ENCODE peak calls at places on chromosomes 11 and 22, in eight cellular contexts. A is testis, K is A549, I is heart left ventricle, V is upper lobe of left lung, W is esophagus squamous epithelium, H is spleen, L is right lobe of liver. S is an unnamed sample.

GRCh38 chr11:1829039-1829820 is 5.6 kb upstream of the SYT8 start:
- DNase-seq in H (no peak), W (no peak), V (no peak), A (no peak), L (no peak), K (no peak), I (peak), S (no peak)

GRCh38 chr11:114059278-114059983 is at the start of gene ZBTB16:
- DNase-seq in I (peak), W (no peak), V (peak), A (peak), L (peak), K (no peak), H (peak), S (peak)

GRCh38 chr11:35859311-35859710 is 84.6 kb upstream of the LDLRAD3 start:
- DNase-seq in H (no peak), K (no peak), I (no peak), W (no peak), A (no peak), L (no peak), V (no peak), S (no peak)

GRCh38 chr11:128965485-128965884 is 22.8 kb upstream of the TP53AIP1 start:
- DNase-seq in V (no peak), H (no peak), K (no peak), A (no peak), W (no peak), L (no peak), I (no peak), S (no peak)

GRCh38 chr22:20624161-20624616 is 116.8 kb downstream of the MED15 start:
- DNase-seq in A (no peak), V (no peak), W (no peak), L (no peak), I (no peak), K (no peak), H (no peak), S (no peak)

GRCh38 chr11:5605849-5606248 is 9.4 kb downstream of the TRIM6 start:
- DNase-seq in I (no peak), A (no peak), K (no peak), H (no peak), W (no peak), L (no peak), V (no peak), S (no peak)

GRCh38 chr11:7597620-7598019 is 75.7 kb downstream of the CYB5R2 start:
- DNase-seq in H (no peak), L (no peak), I (no peak), A (no peak), V (no peak), K (no peak), W (no peak), S (peak)

GRCh38 chr11:43505171-43505570 is 146.5 kb downstream of the TTC17 start:
- DNase-seq in V (no peak), H (no peak), A (no peak), K (no peak), L (no peak), W (no peak), I (no peak), S (no peak)

GRCh38 chr11:127003260-127003981 is 2.9 kb upstream of the KIRREL3 start:
- DNase-seq in A (peak), H (no peak), K (peak), L (peak), I (no peak), V (peak), W (no peak), S (peak)

GRCh38 chr22:47369431-47370015 is 607.1 kb downstream of the TBC1D22A start:
- DNase-seq in L (peak), W (no peak), H (no peak), K (no peak), I (no peak), V (no peak), A (peak), S (no peak)

GRCh38 chr22:32618461-32619140 is 144.0 kb downstream of the FBXO7 start:
- DNase-seq in K (no peak), A (peak), I (peak), V (no peak), L (peak), W (no peak), H (peak), S (no peak)

GRCh38 chr11:61425367-61426131 is 4.2 kb downstream of the CPSF7 start:
- DNase-seq in I (no peak), H (no peak), A (no peak), L (no peak), V (no peak), K (no peak), W (no peak), S (no peak)

GRCh38 chr22:32203181-32204105 is 1.4 kb downstream of the RFPL2 start:
- DNase-seq in I (no peak), K (peak), W (no peak), A (no peak), V (peak), H (no peak), L (no peak), S (no peak)

GRCh38 chr11:118834428-118835028 is 43.6 kb upstream of the DDX6 start:
- DNase-seq in A (no peak), W (no peak), L (peak), I (no peak), K (no peak), H (no peak), V (no peak), S (no peak)

GRCh38 chr11:2801711-2802388 is 83.7 kb downstream of the CDKN1C start:
- DNase-seq in L (no peak), I (peak), A (peak), V (peak), K (no peak), W (no peak), H (peak), S (no peak)

GRCh38 chr11:129234978-129235377 is 42.9 kb upstream of the ARHGAP32 start:
- DNase-seq in I (no peak), V (no peak), W (no peak), A (no peak), H (no peak), K (no peak), L (no peak), S (no peak)

GRCh38 chr11:72741429-72741833 is 10.8 kb downstream of the ARAP1 start:
- DNase-seq in I (no peak), A (peak), W (no peak), H (peak), L (no peak), K (no peak), V (no peak), S (no peak)

GRCh38 chr11:102226702-102227101 is 90.6 kb upstream of the BIRC3 start:
- DNase-seq in I (no peak), K (no peak), V (no peak), A (no peak), L (no peak), W (no peak), H (no peak), S (no peak)
- H3K4me3 ChIP-seq in I (no peak), K (no peak), V (no peak), A (no peak), L (no peak), W (no peak), H (no peak), S (no peak)

GRCh38 chr11:112786196-112786595 is 175.0 kb upstream of the NCAM1 start:
- DNase-seq in V (no peak), K (no peak), H (no peak), L (no peak), W (no peak), I (no peak), A (no peak), S (no peak)

GRCh38 chr11:112783945-112784322 is 177.3 kb upstream of the NCAM1 start:
- DNase-seq in H (no peak), L (no peak), A (no peak), I (no peak), V (no peak), W (no peak), K (no peak), S (no peak)

GRCh38 chr11:112785104-112785503 is 176.1 kb upstream of the NCAM1 start:
- DNase-seq in A (no peak), H (no peak), K (no peak), L (no peak), V (no peak), W (no peak), I (peak), S (no peak)

GRCh38 chr11:112785717-112786116 is 175.5 kb upstream of the NCAM1 start:
- DNase-seq in L (no peak), V (no peak), W (no peak), H (no peak), A (no peak), K (no peak), I (peak), S (no peak)

DNA sequence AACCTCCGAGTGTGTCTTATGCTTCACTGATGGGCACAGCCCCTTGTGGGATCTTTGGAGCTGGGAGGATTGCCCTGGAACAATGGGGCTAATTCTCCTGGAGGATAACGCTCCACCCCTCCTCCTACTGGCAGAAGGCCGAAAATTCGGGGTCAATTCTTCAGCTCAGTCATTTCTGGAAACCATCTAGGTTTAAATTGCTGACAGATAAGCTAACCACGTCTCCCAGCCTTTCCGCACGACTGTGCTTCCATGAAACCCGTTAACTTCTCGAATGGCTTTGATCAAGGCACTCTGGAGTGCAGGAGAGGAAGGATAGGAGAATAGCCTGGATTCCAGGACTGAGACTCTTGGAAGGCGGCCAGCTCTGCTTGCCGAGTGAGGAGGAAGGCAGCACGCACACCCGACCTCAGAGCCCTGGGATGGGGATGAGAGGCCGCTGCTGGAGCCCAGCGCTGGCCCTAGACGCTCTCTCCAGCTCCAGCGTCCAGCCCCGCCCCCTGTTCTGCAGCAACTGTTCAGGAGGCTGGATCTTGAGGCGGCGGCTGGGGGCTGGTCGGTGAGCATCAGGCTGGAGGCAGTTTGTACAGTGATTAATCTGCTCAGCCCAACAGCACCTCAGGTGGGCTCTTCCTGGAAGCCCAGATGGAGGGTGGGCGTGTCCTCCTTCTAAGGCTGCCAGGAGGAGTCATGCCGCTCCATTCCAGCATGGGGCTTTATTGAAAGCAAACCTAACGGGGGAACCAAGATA is 176.7 kb upstream of the NCAM1 start:
- DNase-seq in W (no peak), V (peak), K (no peak), H (no peak), L (peak), A (peak), I (peak), S (peak)
- TF ChIP-seq POLR2A in W (no peak), V (no peak), K (no peak), H (no peak), L (no peak), A (no peak), I (no peak), S (no peak)

GRCh38 chr22:38469306-38469781 is 1.4 kb downstream of the KDELR3 start:
- DNase-seq in L (no peak), A (no peak), H (peak), I (no peak), V (no peak), K (no peak), W (no peak), S (no peak)

GRCh38 chr22:38467438-38467903 is 425 bp upstream of the KDELR3 start:
- DNase-seq in V (peak), K (no peak), A (no peak), L (no peak), I (no peak), H (peak), W (no peak), S (no peak)

GRCh38 chr22:38468761-38469305 is 937 bp downstream of the KDELR3 start:
- DNase-seq in L (no peak), K (no peak), H (peak), V (peak), A (no peak), W (no peak), I (no peak), S (no peak)

GRCh38 chr22:38465673-38466490 is 2.0 kb upstream of the KDELR3 start:
- DNase-seq in H (peak), W (no peak), I (no peak), V (no peak), A (no peak), K (no peak), L (no peak), S (no peak)

DNA sequence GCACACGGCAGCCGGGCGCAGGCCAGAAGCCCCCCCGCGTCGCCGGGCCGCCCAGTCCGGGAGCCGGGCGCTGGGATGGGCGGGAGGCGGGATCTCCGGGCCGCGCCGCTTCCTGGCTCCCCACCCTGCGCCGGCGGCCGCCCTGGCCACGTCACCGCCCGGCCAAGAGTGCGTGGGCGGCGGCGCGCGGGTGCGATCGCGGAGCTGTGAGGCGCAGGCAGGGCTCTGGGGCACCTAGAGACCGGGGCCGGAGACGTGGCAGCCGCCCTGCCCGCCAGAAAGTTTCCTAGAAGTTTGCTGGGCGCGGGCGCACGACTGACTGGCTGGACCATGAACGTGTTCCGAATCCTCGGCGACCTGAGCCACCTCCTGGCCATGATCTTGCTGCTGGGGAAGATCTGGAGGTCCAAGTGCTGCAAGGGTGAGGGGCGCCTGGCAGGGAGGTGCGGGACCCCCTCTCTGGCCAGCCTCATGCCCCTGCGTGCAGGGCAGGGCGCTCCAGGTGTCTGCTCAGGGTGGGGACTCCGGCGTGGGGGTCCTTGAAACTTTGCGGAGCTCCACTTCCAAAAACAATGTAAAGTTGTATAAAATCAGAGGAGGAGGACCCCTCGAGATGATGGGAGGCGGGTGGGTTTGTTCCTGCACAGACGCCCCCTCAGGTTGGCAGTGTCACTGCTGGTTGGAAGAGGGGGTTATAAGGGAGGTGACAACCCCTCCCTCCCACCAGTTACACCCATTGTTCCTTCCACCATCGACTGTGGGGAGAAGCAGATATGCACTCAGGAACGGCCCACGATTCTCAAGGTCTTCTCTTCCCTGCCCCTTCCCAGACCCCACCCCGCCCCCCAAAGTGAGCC is at the start of gene KDELR3:
- DNase-seq in V (peak), K (peak), A (peak), H (peak), I (peak), L (peak), W (no peak), S (peak)
- H3K4me3 ChIP-seq in V (peak), K (peak), A (peak), H (peak), I (peak), L (peak), W (peak), S (peak)

DNA sequence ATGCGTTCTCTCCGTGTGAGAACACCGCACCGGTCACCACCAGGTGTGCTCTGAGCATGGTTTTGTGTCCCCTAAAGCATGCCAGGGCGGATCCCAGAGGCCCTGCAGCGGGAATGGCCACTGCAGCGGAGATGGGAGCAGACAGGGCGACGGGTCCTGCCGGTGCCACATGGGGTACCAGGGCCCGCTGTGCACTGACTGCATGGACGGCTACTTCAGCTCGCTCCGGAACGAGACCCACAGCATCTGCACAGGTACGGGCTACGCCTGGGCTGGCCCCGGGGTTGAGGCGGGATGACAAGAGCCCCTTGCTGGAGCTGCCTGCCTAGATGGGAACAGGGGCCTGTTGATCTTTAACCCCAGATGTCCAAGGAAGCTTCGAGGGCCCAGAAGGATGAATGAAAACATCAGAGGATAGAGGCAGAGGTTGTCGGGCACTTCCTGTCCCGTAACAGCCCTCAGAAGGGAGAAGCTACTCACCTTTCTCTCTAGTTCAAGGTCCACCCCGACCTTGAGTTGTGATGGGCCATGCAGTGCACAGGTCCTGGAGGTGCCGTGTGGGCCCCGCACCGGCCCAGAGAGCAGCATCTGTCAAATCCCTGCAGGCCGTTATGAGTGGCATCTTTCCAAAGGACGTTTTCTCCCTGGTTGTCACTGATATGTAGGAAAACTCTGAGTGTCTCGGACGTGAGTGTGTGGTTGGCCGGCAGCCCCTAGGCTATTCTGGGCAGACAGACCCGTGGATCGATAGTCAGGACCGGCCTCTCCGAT is 3.3 kb downstream of the CRELD2 start:
- DNase-seq in W (no peak), L (no peak), H (peak), V (peak), K (no peak), I (no peak), A (no peak), S (no peak)
- TF ChIP-seq POLR2A in W (no peak), L (no peak), H (no peak), V (no peak), K (no peak), I (no peak), A (no peak), S (no peak)

DNA sequence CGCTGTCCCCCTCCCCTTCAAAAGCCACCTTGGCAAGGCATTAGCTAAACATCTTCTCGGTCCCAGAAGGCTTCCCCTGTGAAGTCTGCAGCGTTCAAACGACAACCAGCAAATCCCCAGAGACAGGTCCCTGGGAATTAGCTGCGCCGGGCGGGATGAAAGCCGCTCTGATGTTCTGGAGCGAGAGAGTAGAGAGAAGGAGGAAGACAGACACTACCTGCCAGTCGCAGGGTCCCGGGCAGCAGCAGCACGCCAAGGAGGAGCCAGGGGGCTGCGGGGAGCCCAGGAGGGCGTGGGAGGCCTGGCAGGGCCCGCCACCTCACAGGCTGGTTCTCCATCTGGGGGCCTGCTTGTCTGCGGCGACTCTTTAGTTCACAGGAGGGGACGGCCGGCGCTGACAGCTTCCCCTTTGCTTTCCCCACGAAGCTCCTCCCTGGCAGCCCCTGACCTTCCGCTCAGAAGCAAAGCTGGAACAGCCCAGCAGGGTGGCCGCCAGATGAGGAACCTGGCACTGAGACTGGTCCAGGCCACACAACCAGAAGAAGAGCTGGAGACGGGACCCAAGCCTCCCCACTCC is at the start of gene NFAM1:
- DNase-seq in A (no peak), I (peak), V (peak), K (no peak), L (peak), H (peak), W (no peak), S (no peak)
- H3K4me3 ChIP-seq in A (peak), I (peak), V (peak), K (no peak), L (peak), H (peak), W (peak), S (no peak)

GRCh38 chr11:3855808-3856491 is 486 bp downstream of the STIM1 start:
- DNase-seq in W (no peak), A (peak), H (peak), K (peak), L (peak), V (no peak), I (peak), S (peak)

GRCh38 chr11:3854660-3854976 is 846 bp upstream of the STIM1 start:
- DNase-seq in H (no peak), A (no peak), I (no peak), W (no peak), K (no peak), L (no peak), V (no peak), S (no peak)

GRCh38 chr11:3854977-3855807 is at the start of gene STIM1:
- DNase-seq in K (peak), H (peak), A (peak), V (peak), W (peak), L (peak), I (peak), S (peak)

GRCh38 chr11:3853545-3853842 is 2.0 kb upstream of the STIM1 start:
- DNase-seq in V (no peak), A (no peak), I (no peak), W (no peak), H (no peak), K (no peak), L (no peak), S (no peak)

GRCh38 chr11:3853935-3854659 is 1.4 kb upstream of the STIM1 start:
- DNase-seq in W (no peak), I (peak), L (peak), H (peak), A (peak), K (no peak), V (no peak), S (peak)
- TF ChIP-seq POLR2A in W (peak), I (no peak), L (no peak), H (no peak), A (no peak), K (no peak), V (peak), S (no peak)

S was measured in thyroid gland.